ENCODE peak calls at places on chromosome 1, in four cellular contexts. V is kidney, Y is tibial artery, G is thoracic aorta. A is an unnamed sample. For H3K4me1 and H3K9me3, the result is how much of the 10 kb centered on the place peaks cover.

GRCh38 chr1:227396539-227397355 is 78.5 kb upstream of the CDC42BPA start:
- DNase-seq in V (no peak), Y (no peak), G (no peak), A (no peak)

GRCh38 chr1:23824711-23825075 is 536 bp downstream of the HMGCL start:
- DNase-seq in V (no peak), Y (no peak), G (no peak), A (no peak)

GRCh38 chr1:39639333-39640130 is at the start of gene HEYL:
- DNase-seq in V (peak), Y (peak), G (peak), A (peak)

GRCh38 chr1:199272690-199273089 is 633.9 kb downstream of the PTPRC start:
- DNase-seq in V (peak), Y (no peak), G (no peak), A (no peak)

GRCh38 chr1:39158330-39159086 is 46.0 kb upstream of the MACF1 start:
- DNase-seq in V (no peak), Y (no peak), G (no peak), A (peak)

GRCh38 chr1:63916485-63917360 is 142.9 kb downstream of the ROR1 start:
- DNase-seq in V (no peak), Y (no peak), G (no peak), A (no peak)

GRCh38 chr1:65149391-65149729 is 1.4 kb downstream of the AK4 start:
- DNase-seq in V (no peak), Y (no peak), G (no peak), A (no peak)

GRCh38 chr1:175129997-175130648 is 62.5 kb downstream of the KIAA0040 start:
- DNase-seq in V (no peak), Y (no peak), G (no peak), A (no peak)

GRCh38 chr1:39107891-39108290 is 81.7 kb downstream of the NDUFS5 start:
- DNase-seq in V (no peak), Y (no peak), G (no peak), A (no peak)

GRCh38 chr1:169250795-169251194 is 116.8 kb downstream of the NME7 start:
- DNase-seq in V (no peak), Y (no peak), G (no peak), A (no peak)

GRCh38 chr1:63774617-63775417 is 1.0 kb downstream of the ROR1 start:
- DNase-seq in V (peak), Y (peak), G (no peak), A (no peak)

GRCh38 chr1:44067258-44068250 is 36.3 kb upstream of the SLC6A9 start:
- DNase-seq in V (no peak), Y (no peak), G (no peak), A (no peak)

GRCh38 chr1:203302461-203302860 is 2.9 kb upstream of the BTG2 start:
- DNase-seq in V (no peak), Y (no peak), G (no peak), A (no peak)

GRCh38 chr1:25360596-25361581 is 22.8 kb downstream of the TMEM50A start:
- DNase-seq in V (peak), Y (no peak), G (no peak), A (no peak)

GRCh38 chr1:234627009-234627950 is 17.3 kb upstream of the IRF2BP2 start:
- DNase-seq in V (no peak), Y (no peak), G (no peak), A (no peak)

GRCh38 chr1:234921266-234922062 is 207.2 kb downstream of the TOMM20 start:
- DNase-seq in V (peak), Y (no peak), G (no peak), A (no peak)

GRCh38 chr1:162846256-162847212 is 14.4 kb downstream of the CCDC190 start:
- DNase-seq in V (no peak), Y (no peak), G (no peak), A (no peak)

DNA sequence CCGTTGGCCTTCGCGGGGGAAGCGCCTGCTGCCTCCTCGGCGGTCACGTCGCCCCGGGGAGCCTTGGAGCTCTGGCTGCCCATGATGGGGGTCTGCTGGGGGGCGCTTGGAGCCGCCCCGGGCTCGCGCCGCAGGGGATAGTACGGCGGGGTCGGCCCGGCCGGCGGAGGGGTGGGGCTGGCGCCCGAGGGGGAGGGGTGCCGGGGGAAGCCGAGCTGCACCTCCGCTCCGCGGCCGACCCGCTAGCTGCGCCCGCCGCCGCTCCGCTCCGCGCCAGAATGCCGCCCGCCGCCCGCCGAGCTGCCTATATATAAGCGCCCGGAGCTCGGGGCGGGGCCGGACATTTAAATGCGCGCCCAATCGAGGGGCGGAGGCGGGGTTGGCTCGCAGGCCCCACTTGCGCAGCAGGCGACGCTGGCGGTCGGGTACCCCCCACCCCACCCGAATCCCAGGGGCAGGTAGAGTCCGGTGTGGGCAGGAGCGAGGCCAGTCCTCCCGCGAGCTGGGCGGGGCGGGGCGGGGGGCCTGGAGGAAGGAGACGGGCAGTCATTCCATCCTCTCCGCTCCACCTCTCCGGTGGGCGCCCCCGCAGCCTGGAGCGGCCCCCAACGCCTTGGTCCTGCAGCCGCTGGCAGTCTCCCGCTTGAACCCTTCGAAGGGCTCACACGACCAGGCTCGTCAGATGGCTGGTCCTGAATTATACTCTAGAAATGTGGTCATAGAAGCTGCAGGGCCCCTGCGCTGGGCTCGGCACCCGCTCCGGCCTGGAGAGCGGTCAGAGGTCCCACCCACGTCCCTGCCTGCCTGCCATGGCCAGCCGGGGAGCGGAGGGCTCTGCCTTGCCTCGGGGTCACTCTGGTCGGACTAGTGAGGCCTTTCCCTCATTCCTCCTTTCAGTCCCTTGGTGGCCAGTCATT is at the start of gene MARCKSL1:
- DNase-seq in V (peak), Y (peak), G (peak), A (no peak)
- H3K4me1 ChIP-seq in V (under half), Y (under half), G (under half), A (under half)

GRCh38 chr1:68889471-68889870 is 392.6 kb upstream of the DEPDC1 start:
- DNase-seq in V (no peak), Y (no peak), G (no peak), A (no peak)
- H3K9me3 ChIP-seq in V (under half), Y (under half), G (under half), A (under half)

DNA sequence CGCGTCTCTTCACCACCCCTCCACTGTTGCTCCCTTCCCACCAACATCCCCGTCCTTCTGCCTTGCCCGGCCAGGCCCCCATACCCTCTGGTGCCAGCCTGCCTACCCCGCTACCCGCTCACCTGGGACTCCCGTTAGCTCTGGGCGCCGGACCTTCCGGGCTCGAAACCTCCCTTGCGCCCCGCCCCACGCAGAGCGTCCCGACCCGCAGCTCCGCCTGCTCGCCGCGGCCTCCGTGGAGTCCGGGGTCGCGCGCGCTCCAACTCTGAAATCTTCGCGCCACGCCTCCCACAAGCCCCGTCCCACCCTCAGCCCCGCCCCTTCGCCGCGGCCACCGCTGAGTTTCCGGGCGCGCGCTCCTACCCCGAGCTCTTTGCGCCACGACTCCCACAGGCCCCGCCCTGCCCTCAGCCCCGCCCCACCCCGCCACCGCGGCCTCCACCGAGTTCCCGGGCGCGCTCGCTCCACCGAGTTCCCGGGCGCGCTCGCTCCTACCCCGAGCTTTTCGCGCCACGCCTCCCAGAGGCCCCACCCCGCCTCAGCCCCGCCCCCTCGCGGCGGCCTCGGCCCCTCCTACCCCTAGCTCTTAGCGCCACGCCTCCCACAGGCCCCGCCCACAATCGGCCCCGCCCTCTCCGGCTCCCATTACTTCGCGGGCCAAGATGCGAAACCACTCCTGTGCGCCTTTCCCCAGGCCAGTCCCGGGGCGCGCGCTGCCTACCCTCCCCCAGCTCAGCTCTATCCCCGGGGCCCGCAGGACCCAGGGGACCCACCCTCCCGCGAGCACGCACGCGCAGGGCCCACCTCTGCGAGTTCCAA is at the start of gene IFT25:
- DNase-seq in V (peak), Y (peak), G (peak), A (peak)
- H3K27ac ChIP-seq in V (peak), Y (peak), G (peak), A (peak)

GRCh38 chr1:9202240-9202870 is 32.2 kb upstream of the H6PD start:
- DNase-seq in V (no peak), Y (no peak), G (no peak), A (no peak)

GRCh38 chr1:9198538-9199361 is 35.8 kb upstream of the H6PD start:
- DNase-seq in V (no peak), Y (no peak), G (no peak), A (no peak)

GRCh38 chr1:9201421-9202239 is 32.9 kb upstream of the H6PD start:
- DNase-seq in V (no peak), Y (peak), G (no peak), A (no peak)

GRCh38 chr1:9197186-9198099 is 37.1 kb upstream of the H6PD start:
- DNase-seq in V (no peak), Y (peak), G (no peak), A (no peak)

DNA sequence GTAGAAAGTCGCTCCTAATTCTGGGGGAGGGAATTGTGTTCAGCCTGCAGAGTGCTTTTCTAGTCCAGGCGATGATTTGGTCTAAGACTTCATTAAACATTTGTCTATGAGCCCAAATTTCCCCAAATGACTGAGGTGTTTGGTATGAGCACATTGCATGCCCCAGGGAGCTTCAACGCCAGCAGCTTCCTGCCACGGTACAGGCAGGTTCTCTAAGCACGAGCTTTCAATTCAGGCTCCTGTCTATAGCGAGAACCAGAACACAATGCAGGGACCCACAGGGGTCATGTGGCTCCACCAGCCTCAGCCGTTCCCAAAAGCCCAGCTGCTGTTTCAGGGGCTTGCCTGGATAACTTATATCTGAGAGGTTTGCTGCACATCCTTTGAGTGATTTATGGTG is 34.1 kb upstream of the H6PD start:
- DNase-seq in V (no peak), Y (no peak), G (no peak), A (no peak)
- H3K4me1 ChIP-seq in V (under half), Y (under half), G (half or more), A (under half)

A was measured in ascending aorta.